ENCODE peak calls at places on chromosomes 13 and 19, in six cellular contexts. S is SW480, V is NCI-H2081, A is anterior cingulate cortex, I is NCI-H1105 treated with DMSO at 0.1 percent for 48 hours, X is mesenchymal stem cell. C is an unnamed sample.
A peak's percentile ranks its signal among the peaks of the same experiment; 100 is the strongest.

GRCh38 chr13:74062933-74063332 is 71.3 kb downstream of the KLF12 start:
- DNase-seq in S (no peak), V (no peak), A (no peak), I (no peak), X (peak; percentile 74), C (peak; percentile 68)

GRCh38 chr13:23637813-23638212 is 67.6 kb downstream of the TNFRSF19 start:
- DNase-seq in S (no peak), V (no peak), A (no peak), I (no peak), X (no peak), C (no peak)

GRCh38 chr19:38904463-38905185 is 4.9 kb downstream of the NFKBIB start:
- DNase-seq in S (no peak), V (no peak), A (no peak), I (no peak), X (peak; percentile 22), C (no peak)

GRCh38 chr19:2561895-2562294 is 86.0 kb downstream of the GADD45B start:
- DNase-seq in S (no peak), V (no peak), A (no peak), I (no peak), X (no peak), C (no peak)

GRCh38 chr13:110913322-110913721 is 1.5 kb downstream of the ANKRD10 start:
- DNase-seq in S (peak; percentile 31), V (no peak), A (no peak), I (peak; percentile 33), X (peak; percentile 38), C (no peak)

GRCh38 chr19:48006762-48007161 is 12.3 kb downstream of the ELSPBP1 start:
- DNase-seq in S (peak; percentile 48), V (no peak), A (no peak), I (no peak), X (no peak), C (no peak)

GRCh38 chr19:38263696-38264485 is 482 bp upstream of the SPINT2 start:
- DNase-seq in S (peak; percentile 99), V (peak; percentile 91), A (peak; percentile 68), I (peak; percentile 96), X (peak; percentile 70), C (peak; percentile 41)

GRCh38 chr13:78596701-78597550 is 6.4 kb downstream of the POU4F1 start:
- DNase-seq in S (no peak), V (no peak), A (no peak), I (no peak), X (no peak), C (no peak)

GRCh38 chr19:51166846-51167490 is 24.9 kb downstream of the SIGLEC7 start:
- DNase-seq in S (no peak), V (no peak), A (no peak), I (no peak), X (no peak), C (no peak)

GRCh38 chr19:46111376-46111775 is 13.1 kb downstream of the IGFL3 start:
- DNase-seq in S (no peak), V (no peak), A (no peak), I (no peak), X (no peak), C (no peak)